ENCODE peak calls at places on chromosomes 12 and 14, in eight cellular contexts. S is GDM1; G is OCI-LY7; L is NK-92 treated with Interleukin-12 subunit alpha and Interleukin-12 subunit beta, amount 100 ng/mL, for 24 hours; E is NCI-H1092 treated with DMSO at 0.1 percent for 48 hours; O is HTR-8/SVneo; C is HCT116; J is progenitor cell of endocrine pancreas. R is an unnamed sample.

GRCh38 chr14:24277606-24278321 is 6.4 kb upstream of the RABGGTA start:
- DNase-seq in S (peak; percentile 79), G (no peak), L (no peak), E (no peak), O (no peak), C (no peak), J (no peak), R (no peak)

GRCh38 chr12:45214739-45215418 is 1.0 kb upstream of the ANO6 start:
- DNase-seq in S (no peak), G (no peak), L (no peak), E (no peak), O (no peak), C (no peak), J (no peak), R (no peak)

GRCh38 chr14:70640938-70641547 is 673 bp upstream of the TTC9 start:
- DNase-seq in S (no peak), G (peak; percentile 85), L (no peak), E (peak; percentile 29), O (peak; percentile 81), C (no peak), J (no peak), R (peak; percentile 13)

GRCh38 chr14:65228436-65228835 is 126.1 kb upstream of the MAX start:
- DNase-seq in S (no peak), G (peak; percentile 88), L (no peak), E (no peak), O (no peak), C (no peak), J (no peak), R (no peak)

GRCh38 chr12:42684171-42685071 is 94.9 kb upstream of the PRICKLE1 start:
- DNase-seq in S (no peak), G (no peak), L (no peak), E (no peak), O (no peak), C (no peak), J (no peak), R (peak; percentile 26)

GRCh38 chr12:89833337-89834252 is 125.0 kb upstream of the ATP2B1 start:
- DNase-seq in S (no peak), G (no peak), L (no peak), E (no peak), O (no peak), C (no peak), J (no peak), R (no peak)

GRCh38 chr14:75514673-75515630 is 7.3 kb upstream of the BATF start:
- DNase-seq in S (no peak), G (peak; percentile 24), L (peak; percentile 74), E (no peak), O (no peak), C (no peak), J (no peak), R (no peak)

GRCh38 chr12:108375986-108376663 is 37.0 kb upstream of the CMKLR1 start:
- DNase-seq in S (no peak), G (no peak), L (no peak), E (no peak), O (no peak), C (no peak), J (no peak), R (no peak)

GRCh38 chr14:57382283-57382682 is 8.1 kb upstream of the NAA30 start:
- DNase-seq in S (no peak), G (no peak), L (no peak), E (no peak), O (peak; percentile 51), C (no peak), J (no peak), R (no peak)

GRCh38 chr14:70096866-70097265 is 91.9 kb downstream of the SLC8A3 start:
- DNase-seq in S (no peak), G (no peak), L (no peak), E (peak; percentile 24), O (peak; percentile 64), C (no peak), J (no peak), R (peak; percentile 4)

GRCh38 chr14:55846852-55847471 is 267.0 kb downstream of the KTN1 start:
- DNase-seq in S (no peak), G (no peak), L (no peak), E (no peak), O (no peak), C (no peak), J (no peak), R (no peak)

GRCh38 chr14:52802597-52802996 is 11.2 kb upstream of the GNPNAT1 start:
- DNase-seq in S (no peak), G (no peak), L (no peak), E (no peak), O (no peak), C (no peak), J (no peak), R (peak; percentile 40)

GRCh38 chr14:93049295-93049694 is 66.4 kb downstream of the ITPK1 start:
- DNase-seq in S (no peak), G (no peak), L (no peak), E (peak; percentile 42), O (no peak), C (no peak), J (no peak), R (no peak)

GRCh38 chr12:119631930-119632678 is 35.8 kb upstream of the PRKAB1 start:
- DNase-seq in S (no peak), G (no peak), L (no peak), E (no peak), O (no peak), C (peak; percentile 43), J (no peak), R (no peak)

GRCh38 chr12:47819902-47820630 is at the start of gene HDAC7:
- DNase-seq in S (peak; percentile 69), G (peak; percentile 83), L (peak; percentile 71), E (peak; percentile 32), O (peak; percentile 81), C (peak; percentile 24), J (peak; percentile 49), R (peak; percentile 61)

GRCh38 chr14:102375126-102375525 is 12.4 kb downstream of the TECPR2 start:
- DNase-seq in S (no peak), G (no peak), L (no peak), E (no peak), O (no peak), C (no peak), J (no peak), R (no peak)

GRCh38 chr14:101456246-101457159 is 104.8 kb upstream of the DIO3 start:
- DNase-seq in S (no peak), G (no peak), L (no peak), E (no peak), O (no peak), C (no peak), J (no peak), R (no peak)

GRCh38 chr14:101980700-101981099 is 16.3 kb downstream of the DYNC1H1 start:
- DNase-seq in S (no peak), G (peak; percentile 51), L (no peak), E (no peak), O (peak; percentile 89), C (peak; percentile 73), J (no peak), R (peak; percentile 58)

GRCh38 chr14:76923422-76924362 is 97.5 kb downstream of the LRRC74A start:
- DNase-seq in S (no peak), G (no peak), L (no peak), E (no peak), O (no peak), C (no peak), J (no peak), R (no peak)

GRCh38 chr14:102723650-102724049 is 53.6 kb upstream of the TRAF3 start:
- DNase-seq in S (no peak), G (no peak), L (no peak), E (no peak), O (no peak), C (no peak), J (no peak), R (no peak)

GRCh38 chr14:68753696-68754095 is 39.2 kb downstream of the ZFP36L1 start:
- DNase-seq in S (no peak), G (no peak), L (no peak), E (no peak), O (no peak), C (no peak), J (no peak), R (no peak)

GRCh38 chr12:130628304-130628703 is 87.8 kb downstream of the RIMBP2 start:
- DNase-seq in S (no peak), G (no peak), L (no peak), E (no peak), O (no peak), C (no peak), J (no peak), R (no peak)

GRCh38 chr14:86596024-86596423 is 1066.1 kb downstream of the FLRT2 start:
- DNase-seq in S (no peak), G (no peak), L (no peak), E (no peak), O (no peak), C (no peak), J (no peak), R (no peak)

GRCh38 chr12:49540229-49541139 is 1.7 kb downstream of the KCNH3 start:
- DNase-seq in S (no peak), G (no peak), L (no peak), E (no peak), O (no peak), C (no peak), J (no peak), R (no peak)

GRCh38 chr14:29865299-29865698 is 62.3 kb downstream of the PRKD1 start:
- DNase-seq in S (no peak), G (no peak), L (no peak), E (peak; percentile 65), O (no peak), C (no peak), J (no peak), R (no peak)

GRCh38 chr14:104287301-104288009 is 149.1 kb downstream of the KIF26A start:
- DNase-seq in S (no peak), G (no peak), L (no peak), E (no peak), O (no peak), C (no peak), J (no peak), R (no peak)

GRCh38 chr12:43550831-43551270 is 1.2 kb downstream of the ADAMTS20 start:
- DNase-seq in S (no peak), G (no peak), L (no peak), E (no peak), O (no peak), C (no peak), J (no peak), R (no peak)

GRCh38 chr14:103129301-103130016 is 6.2 kb downstream of the TNFAIP2 start:
- DNase-seq in S (no peak), G (no peak), L (no peak), E (no peak), O (no peak), C (no peak), J (no peak), R (no peak)

GRCh38 chr12:65935906-65936528 is 111.7 kb downstream of the HMGA2 start:
- DNase-seq in S (no peak), G (no peak), L (no peak), E (no peak), O (no peak), C (no peak), J (no peak), R (no peak)

GRCh38 chr12:57176846-57177245 is 29.4 kb upstream of the LRP1-AS start:
- DNase-seq in S (no peak), G (no peak), L (no peak), E (no peak), O (no peak), C (no peak), J (no peak), R (no peak)

GRCh38 chr12:75560167-75560566 is 48.8 kb upstream of the KRR1 start:
- DNase-seq in S (no peak), G (peak; percentile 31), L (no peak), E (peak; percentile 27), O (peak; percentile 21), C (no peak), J (no peak), R (peak; percentile 24)

GRCh38 chr12:58575281-58575680 is 345.0 kb downstream of the LRIG3 start:
- DNase-seq in S (peak; percentile 7), G (no peak), L (no peak), E (no peak), O (no peak), C (no peak), J (no peak), R (no peak)

GRCh38 chr14:96192975-96193805 is 11.4 kb upstream of the BDKRB2 start:
- DNase-seq in S (no peak), G (no peak), L (no peak), E (no peak), O (no peak), C (no peak), J (no peak), R (no peak)

GRCh38 chr12:12398026-12398859 is 41.4 kb downstream of the BORCS5 start:
- DNase-seq in S (no peak), G (no peak), L (no peak), E (no peak), O (peak; percentile 53), C (no peak), J (no peak), R (no peak)